ENCODE peak calls at places on chromosomes 6 and 20, in four cellular contexts. Q is K562, O is HepG2, I is GM12878. F is an unnamed sample.

GRCh38 chr6:32127717-32128592 is at the start of gene ATF6B:
- DNase-seq in O (peak; percentile 100), Q (peak; percentile 97), I (peak; percentile 97), F (peak; percentile 99)

GRCh38 chr6:118678866-118679265 is 27.5 kb upstream of the CEP85L start:
- DNase-seq in Q (no peak), O (no peak), I (no peak), F (no peak)

GRCh38 chr6:583116-583515 is 73.8 kb downstream of the HUS1B start:
- DNase-seq in Q (no peak), O (no peak), I (no peak), F (no peak)

GRCh38 chr20:47799116-47799715 is 13.9 kb upstream of the SULF2 start:
- DNase-seq in Q (no peak), I (no peak), O (no peak), F (no peak)

GRCh38 chr6:70956451-70957283 is at the start of gene B3GAT2:
- DNase-seq in Q (no peak), O (no peak), I (no peak), F (no peak)

GRCh38 chr6:162178266-162178665 is 549.3 kb downstream of the PRKN start:
- DNase-seq in O (no peak), Q (no peak), I (no peak), F (no peak)

GRCh38 chr6:38861957-38862401 is 146.9 kb downstream of the DNAH8 start:
- DNase-seq in I (no peak), Q (no peak), O (no peak), F (no peak)

GRCh38 chr6:13908955-13909381 is 15.8 kb upstream of the RNF182 start:
- DNase-seq in I (peak; percentile 27), Q (peak; percentile 86), O (peak; percentile 55), F (peak; percentile 58)

GRCh38 chr6:158083687-158084325 is 84.3 kb downstream of the SERAC1 start:
- DNase-seq in Q (no peak), I (no peak), O (no peak), F (no peak)

GRCh38 chr20:22333885-22334545 is 250.4 kb downstream of the FOXA2 start:
- DNase-seq in Q (peak; percentile 73), I (no peak), O (peak; percentile 71), F (peak; percentile 96)

GRCh38 chr6:87220997-87221396 is 65.6 kb downstream of the ZNF292 start:
- DNase-seq in Q (no peak), I (no peak), O (no peak), F (no peak)

GRCh38 chr6:4848382-4849068 is 72.3 kb downstream of the CDYL start:
- DNase-seq in O (peak; percentile 62), I (no peak), Q (no peak), F (peak; percentile 16)

GRCh38 chr6:87661503-87661902 is 40.5 kb downstream of the AKIRIN2 start:
- DNase-seq in O (no peak), I (no peak), Q (no peak), F (no peak)

GRCh38 chr20:58890073-58890453 is 37.5 kb downstream of the GNAS start:
- DNase-seq in I (no peak), O (no peak), Q (no peak), F (no peak)

GRCh38 chr6:158431560-158431959 is 119.3 kb downstream of the TULP4 start:
- DNase-seq in Q (no peak), I (no peak), O (no peak), F (no peak)

GRCh38 chr6:121848523-121849255 is 413.2 kb downstream of the GJA1 start:
- DNase-seq in Q (no peak), I (no peak), O (no peak), F (no peak)

GRCh38 chr20:47137231-47137865 is 219.2 kb downstream of the ZMYND8 start:
- DNase-seq in Q (no peak), I (no peak), O (no peak), F (no peak)

GRCh38 chr6:108380876-108381275 is 86.0 kb downstream of the AFG1L start:
- DNase-seq in Q (no peak), I (no peak), O (no peak), F (no peak)

DNA sequence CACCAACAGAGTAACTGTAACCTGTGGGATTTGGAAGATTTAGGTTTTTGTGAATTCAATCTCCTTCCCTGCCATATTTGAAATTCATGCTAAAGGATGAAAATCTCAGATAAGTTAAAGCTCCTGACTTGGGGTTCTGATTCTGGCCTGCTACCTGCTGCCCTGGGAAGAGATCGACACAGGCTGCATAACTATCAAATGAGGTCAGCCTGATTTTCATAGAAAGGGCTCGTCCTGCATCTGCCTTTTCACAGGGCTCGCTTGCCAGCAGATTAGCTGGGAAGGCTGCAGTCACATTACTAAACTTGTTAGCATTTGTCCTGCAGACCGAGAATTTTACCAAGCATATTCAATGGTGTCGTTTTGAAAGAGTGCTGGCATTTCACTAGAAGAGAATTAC is 14.6 kb downstream of the GCLC start:
- DNase-seq in Q (no peak), I (no peak), O (no peak), F (no peak)
- H3K27ac ChIP-seq in Q (no peak overlapping the region), I (no peak overlapping the region), O (no peak overlapping the region), F (peak overlapping the region; percentile 75)

GRCh38 chr6:112909781-112910180 is 562.7 kb downstream of the RFPL4B start:
- DNase-seq in O (no peak), Q (no peak), I (no peak), F (no peak)

GRCh38 chr6:112906737-112907136 is 559.6 kb downstream of the RFPL4B start:
- DNase-seq in O (peak; percentile 4), I (no peak), Q (no peak), F (no peak)

GRCh38 chr6:112912351-112913101 is 565.4 kb downstream of the RFPL4B start:
- DNase-seq in O (no peak), Q (no peak), I (no peak), F (no peak)

GRCh38 chr6:112910256-112910655 is 563.1 kb downstream of the RFPL4B start:
- DNase-seq in Q (no peak), I (no peak), O (no peak), F (no peak)

GRCh38 chr6:112911949-112912348 is 564.8 kb downstream of the RFPL4B start:
- DNase-seq in I (no peak), O (no peak), Q (no peak), F (no peak)
- TF ChIP-seq POLR2AphosphoS2 in I (no peak), O (no peak), Q (no peak), F (no peak)

DNA sequence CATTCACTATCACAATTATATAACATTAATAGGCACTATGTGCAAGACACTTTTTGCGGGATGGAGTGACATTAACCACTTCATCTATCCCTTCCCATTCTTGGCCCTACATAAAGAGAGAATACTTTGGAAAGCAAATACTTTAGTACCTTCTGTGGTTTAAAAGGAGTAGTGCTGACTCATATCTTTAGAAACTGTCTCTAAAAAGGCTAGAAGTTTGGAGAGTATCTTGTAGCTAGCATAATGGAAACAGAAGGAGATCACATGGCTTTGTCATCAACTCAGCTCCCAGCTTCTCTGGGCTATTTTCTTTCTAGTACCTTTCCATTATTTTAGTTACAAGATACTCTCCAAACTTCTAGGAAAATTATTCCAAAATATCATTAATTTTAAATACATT is 157.5 kb downstream of the ADGRG6 start:
- DNase-seq in Q (no peak), O (no peak), I (no peak), F (no peak)
- TF ChIP-seq BHLHE40 in Q (no peak), O (no peak), I (no peak), F (no peak)

GRCh38 chr6:16754274-16754673 is 7.0 kb downstream of the ATXN1 start:
- DNase-seq in Q (no peak), I (no peak), O (no peak), F (no peak)
- H3K27ac ChIP-seq in Q (no peak overlapping the region), I (no peak overlapping the region), O (no peak overlapping the region), F (peak overlapping the region; percentile 60)

GRCh38 chr6:25477006-25477590 is 174.9 kb upstream of the SCGN start:
- DNase-seq in O (no peak), Q (no peak), I (no peak), F (peak; percentile 3)
- TF ChIP-seq POLR2AphosphoS2 in O (no peak), Q (no peak), I (no peak), F (no peak)

GRCh38 chr6:149513915-149514314 is 29.1 kb upstream of the ZC3H12D start:
- DNase-seq in O (no peak), I (no peak), Q (no peak), F (no peak)

GRCh38 chr6:149515494-149515893 is 30.3 kb downstream of the PPIL4 start:
- DNase-seq in Q (no peak), I (no peak), O (no peak), F (no peak)

GRCh38 chr6:149508485-149508884 is 23.7 kb upstream of the ZC3H12D start:
- DNase-seq in O (no peak), Q (no peak), I (no peak), F (no peak)

DNA sequence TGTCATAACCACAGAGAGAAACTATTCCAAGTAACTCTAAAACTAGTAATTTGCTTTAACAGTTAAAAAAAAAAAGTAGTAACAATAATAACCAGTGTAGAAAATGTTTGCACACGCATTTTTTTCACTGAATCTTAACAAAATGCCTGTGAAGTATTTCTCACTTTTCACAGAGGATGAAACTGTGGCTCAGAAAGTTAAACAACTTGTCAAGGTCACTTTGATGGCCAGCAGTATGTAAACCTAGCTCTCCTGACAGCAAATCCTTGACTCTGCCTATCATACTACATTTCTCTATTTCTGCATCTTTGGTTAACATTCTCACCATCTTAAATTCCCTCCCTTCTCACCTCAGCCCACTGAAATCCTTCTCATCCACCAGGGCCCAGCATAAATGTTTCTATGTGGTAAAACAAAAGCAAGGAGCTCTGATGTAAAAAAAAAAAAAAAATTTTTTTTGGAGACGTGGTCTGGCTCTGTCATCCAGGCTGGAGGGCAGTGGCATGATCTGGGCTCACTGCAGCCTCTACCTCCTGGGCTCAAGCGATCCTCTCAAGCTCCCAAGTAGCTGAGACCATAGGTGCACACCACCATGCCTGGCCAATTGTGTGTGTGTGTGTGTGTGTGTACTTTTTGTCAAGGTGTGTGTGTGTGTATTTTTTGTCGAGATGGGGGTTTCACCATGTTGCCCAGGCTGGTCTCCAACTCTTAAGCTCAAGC is 26.1 kb upstream of the ZC3H12D start:
- DNase-seq in I (no peak), O (peak; percentile 40), Q (no peak), F (no peak)
- TF ChIP-seq BHLHE40 in I (no peak), O (no peak), Q (no peak), F (no peak)

GRCh38 chr6:140462495-140463311 is 1088.3 kb upstream of the CITED2 start:
- DNase-seq in I (no peak), O (no peak), Q (no peak), F (no peak)
- H3K27ac ChIP-seq in I (no peak overlapping the region), O (no peak overlapping the region), Q (no peak overlapping the region), F (peak overlapping the region; percentile 28)

GRCh38 chr20:36792422-36792821 is 18.9 kb upstream of the DSN1 start:
- DNase-seq in Q (no peak), O (peak; percentile 80), I (no peak), F (peak; percentile 77)
- TF ChIP-seq POLR2AphosphoS2 in Q (no peak), O (no peak), I (no peak), F (no peak)

GRCh38 chr6:145673504-145673903 is 61.8 kb downstream of the EPM2A start:
- DNase-seq in I (no peak), O (peak; percentile 21), Q (no peak), F (no peak)
- TF ChIP-seq BHLHE40 in I (no peak), O (no peak), Q (no peak), F (no peak)